ENCODE peak calls at places on chromosomes 6 and 20, in six cellular contexts. E is IMR-90, G is H9, D is H1, P is neuronal stem cell, Q is trophoblast cell. W is an unnamed sample.

GRCh38 chr6:124968401-124968800 is 6.2 kb downstream of the RNF217 start:
- DNase-seq in E (peak; percentile 26), G (no peak), D (no peak), P (no peak), Q (peak; percentile 8), W (peak; percentile 33)

GRCh38 chr6:12528171-12528570 is 188.4 kb upstream of the PHACTR1 start:
- DNase-seq in E (no peak), G (no peak), D (no peak), P (no peak), Q (no peak), W (no peak)

GRCh38 chr6:44258921-44259320 is 1.6 kb upstream of the SLC35B2 start:
- DNase-seq in E (no peak), G (no peak), D (no peak), P (no peak), Q (no peak), W (no peak)

GRCh38 chr6:66496659-66497058 is 789.6 kb upstream of the EYS start:
- DNase-seq in E (no peak), G (no peak), D (no peak), P (no peak), Q (no peak), W (peak; percentile 12)

GRCh38 chr20:34997171-34997570 is 41.5 kb downstream of the MYH7B start:
- DNase-seq in E (peak; percentile 15), G (peak; percentile 71), D (no peak), P (no peak), Q (no peak), W (no peak)

GRCh38 chr20:11274137-11274536 is 600.3 kb upstream of the JAG1 start:
- DNase-seq in E (peak; percentile 79), G (no peak), D (no peak), P (peak; percentile 61), Q (peak; percentile 5), W (peak; percentile 74)

GRCh38 chr6:40171343-40171742 is 237.1 kb upstream of the MOCS1 start:
- DNase-seq in E (no peak), G (no peak), D (no peak), P (no peak), Q (peak; percentile 25), W (no peak)

GRCh38 chr6:90202156-90202555 is 94.5 kb downstream of the BACH2 start:
- DNase-seq in E (no peak), G (no peak), D (no peak), P (no peak), Q (no peak), W (no peak)

GRCh38 chr6:110296151-110297028 is 61.8 kb downstream of the METTL24 start:
- DNase-seq in E (no peak), G (no peak), D (no peak), P (no peak), Q (no peak), W (no peak)

GRCh38 chr6:39929733-39930461 is 4.4 kb downstream of the MOCS1 start:
- DNase-seq in E (peak; percentile 26), G (no peak), D (no peak), P (no peak), Q (no peak), W (peak; percentile 84)

GRCh38 chr6:11428895-11429294 is 108.7 kb upstream of the TMEM170B start:
- DNase-seq in E (peak; percentile 76), G (no peak), D (no peak), P (no peak), Q (peak; percentile 87), W (peak; percentile 95)

GRCh38 chr6:169215201-169215661 is 38.4 kb downstream of the THBS2 start:
- DNase-seq in E (peak; percentile 35), G (no peak), D (no peak), P (no peak), Q (no peak), W (no peak)

GRCh38 chr20:45366631-45367030 is 3.7 kb downstream of the SYS1 start:
- DNase-seq in E (no peak), G (peak; percentile 5), D (no peak), P (no peak), Q (no peak), W (no peak)

GRCh38 chr6:148451690-148452089 is 109.1 kb downstream of the SASH1 start:
- DNase-seq in E (no peak), G (no peak), D (no peak), P (no peak), Q (no peak), W (no peak)

GRCh38 chr6:52522151-52522626 is 54.7 kb downstream of the TRAM2 start:
- DNase-seq in E (peak; percentile 79), G (no peak), D (no peak), P (no peak), Q (no peak), W (no peak)

GRCh38 chr20:51750037-51750769 is 18.0 kb downstream of the ATP9A start:
- DNase-seq in E (peak; percentile 94), G (no peak), D (no peak), P (no peak), Q (peak; percentile 76), W (peak; percentile 89)

GRCh38 chr6:53793318-53793975 is 1.4 kb upstream of the LRRC1 start:
- DNase-seq in E (peak; percentile 61), G (peak; percentile 47), D (no peak), P (peak; percentile 33), Q (peak; percentile 73), W (peak; percentile 68)

GRCh38 chr6:170004585-170005210 is 253.3 kb downstream of the ERMARD start:
- DNase-seq in E (no peak), G (peak; percentile 24), D (no peak), P (no peak), Q (no peak), W (no peak)

GRCh38 chr20:48393311-48393685 is 434.5 kb downstream of the PREX1 start:
- DNase-seq in E (no peak), G (no peak), D (no peak), P (no peak), Q (no peak), W (no peak)

GRCh38 chr6:157503018-157503747 is 122.2 kb downstream of the ZDHHC14 start:
- DNase-seq in E (no peak), G (no peak), D (no peak), P (no peak), Q (no peak), W (no peak)

GRCh38 chr20:14234666-14235295 is 102.6 kb downstream of the FLRT3 start:
- DNase-seq in E (peak; percentile 65), G (no peak), D (no peak), P (no peak), Q (no peak), W (peak; percentile 5)

GRCh38 chr20:46308258-46309157 is at the start of gene CDH22:
- DNase-seq in E (peak; percentile 20), G (peak; percentile 53), D (no peak), P (peak; percentile 48), Q (no peak), W (peak; percentile 53)

GRCh38 chr20:38001981-38002380 is 31.3 kb downstream of the TTI1 start:
- DNase-seq in E (peak; percentile 51), G (no peak), D (no peak), P (no peak), Q (peak; percentile 11), W (peak; percentile 42)

GRCh38 chr6:159445351-159445750 is 247.7 kb downstream of the SOD2 start:
- DNase-seq in E (no peak), G (no peak), D (no peak), P (no peak), Q (peak; percentile 84), W (no peak)

GRCh38 chr6:48213076-48213788 is 102.2 kb upstream of the PTCHD4 start:
- DNase-seq in E (no peak), G (no peak), D (no peak), P (no peak), Q (no peak), W (peak; percentile 13)

GRCh38 chr20:13262701-13263335 is 41.7 kb downstream of the ISM1 start:
- DNase-seq in E (no peak), G (no peak), D (no peak), P (no peak), Q (no peak), W (no peak)

GRCh38 chr20:21710863-21711431 is 5.5 kb downstream of the PAX1 start:
- DNase-seq in E (no peak), G (no peak), D (no peak), P (no peak), Q (no peak), W (no peak)

GRCh38 chr6:44101832-44102231 is 25.4 kb downstream of the MRPL14 start:
- DNase-seq in E (no peak), G (no peak), D (no peak), P (no peak), Q (no peak), W (no peak)

GRCh38 chr6:46563924-46564323 is 72.7 kb upstream of the RCAN2 start:
- DNase-seq in E (no peak), G (no peak), D (no peak), P (no peak), Q (no peak), W (no peak)
- H3K4ac ChIP-seq in E (no peak overlapping the region), G (no peak overlapping the region), D (no peak overlapping the region), P (no peak overlapping the region), Q (no peak overlapping the region), W (no peak overlapping the region)

DNA sequence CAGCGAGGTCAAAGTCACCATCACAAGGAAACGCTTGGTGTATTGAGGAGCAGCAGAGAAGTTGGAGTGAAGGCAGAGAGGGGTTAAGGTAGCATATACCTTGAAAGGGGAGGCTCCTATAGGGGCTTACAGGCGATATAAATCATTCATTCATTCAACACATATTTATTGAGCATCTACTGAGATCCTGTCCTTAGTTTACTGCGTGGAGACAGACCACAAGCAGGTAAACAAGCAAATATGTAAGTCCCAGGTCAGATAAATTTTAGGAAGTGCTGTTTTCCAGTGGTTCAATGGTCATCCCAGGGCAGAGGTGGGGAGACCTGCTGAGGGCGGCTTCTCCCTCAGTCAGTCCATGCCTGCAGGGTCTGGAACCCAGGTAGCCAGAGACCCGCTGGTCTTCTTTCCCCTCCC is 761 bp upstream of the DNMT3B start:
- DNase-seq in E (no peak), G (no peak), D (no peak), P (no peak), Q (no peak), W (no peak)
- H3K4ac ChIP-seq in E (peak overlapping the region; percentile 24), G (no peak overlapping the region), D (peak overlapping the region; percentile 79), P (peak overlapping the region; percentile 78), Q (peak overlapping the region; percentile 72), W (no peak overlapping the region)

GRCh38 chr20:62475819-62476073 is at the start of gene GATA5:
- DNase-seq in E (no peak), G (no peak), D (no peak), P (no peak), Q (no peak), W (no peak)
- H3K4ac ChIP-seq in E (no peak within 1 kb of the TSS), G (no peak within 1 kb of the TSS), D (no peak within 1 kb of the TSS), P (no peak within 1 kb of the TSS), Q (no peak within 1 kb of the TSS), W (no peak within 1 kb of the TSS)

DNA sequence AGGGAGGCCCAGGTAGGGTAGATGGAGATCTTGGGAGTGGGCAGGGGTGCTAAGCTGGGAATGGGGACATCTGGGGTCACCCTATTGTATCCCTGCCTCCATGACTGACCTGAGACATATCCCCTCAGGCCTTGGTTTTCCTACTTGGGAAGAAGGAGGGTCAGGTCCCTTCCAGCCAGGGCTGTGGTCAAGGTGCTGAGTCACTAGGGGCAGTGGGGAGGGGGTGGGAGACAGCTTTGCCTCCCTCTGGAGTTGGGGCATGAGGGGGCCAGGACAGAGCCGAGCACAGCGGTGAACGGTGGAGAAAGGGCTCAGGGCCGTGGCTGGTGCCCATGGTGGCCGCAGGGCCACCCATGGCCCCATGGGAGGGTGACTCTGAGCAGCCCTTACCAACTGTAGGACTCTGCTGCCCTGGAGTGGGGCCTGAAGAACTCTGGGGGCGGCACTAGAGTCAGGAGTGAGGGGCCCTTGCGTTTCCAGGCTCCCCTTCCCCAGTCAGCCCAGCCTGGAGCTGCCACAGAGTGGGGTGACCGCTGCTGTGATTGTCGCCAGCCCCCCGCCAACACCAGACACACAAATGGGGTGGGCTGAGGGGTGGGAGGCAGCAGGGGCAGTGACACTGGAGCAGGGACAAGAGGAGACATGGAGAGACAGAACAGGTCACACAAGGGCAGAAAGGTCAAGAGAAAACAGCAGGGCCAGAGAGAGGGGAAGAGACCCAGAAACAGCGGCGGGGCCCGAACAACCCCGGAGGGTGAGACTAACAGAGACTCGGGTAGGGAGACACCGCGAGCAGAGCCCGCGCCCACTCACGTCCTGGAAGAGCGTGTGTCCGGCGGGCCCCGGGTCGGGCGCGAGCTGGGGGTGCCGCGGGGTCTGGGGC is 576 bp downstream of the NECAB3 start:
- DNase-seq in E (peak; percentile 40), G (no peak), D (no peak), P (no peak), Q (no peak), W (peak; percentile 51)
- H3K4ac ChIP-seq in E (peak overlapping the region; percentile 96), G (no peak overlapping the region), D (peak overlapping the region; percentile 87), P (peak overlapping the region; percentile 30), Q (peak overlapping the region; percentile 50), W (peak overlapping the region; percentile 83)

W was measured in mesenchymal stem cell.